ENCODE peak calls at places on chromosomes 2 and 18, in nine cellular contexts. S is A549, B is body of pancreas, A is thoracic aorta, T is right atrium auricular region, H is astrocyte, U is fibroblast of lung, G is psoas muscle, E is mammary epithelial cell. W is an unnamed sample.

GRCh38 chr2:223180463-223180862 is 128.5 kb downstream of the KCNE4 start:
- DNase-seq in G (no peak), T (no peak), U (no peak), A (no peak), B (no peak), E (no peak), S (no peak), H (no peak), W (no peak)

GRCh38 chr2:48398285-48399135 is 131.4 kb upstream of the STON1 start:
- DNase-seq in A (no peak), H (peak; percentile 57), S (peak; percentile 43), U (peak; percentile 66), G (no peak), T (no peak), B (no peak), E (no peak), W (no peak)

GRCh38 chr2:157784169-157784822 is 91.8 kb downstream of the ACVR1 start:
- DNase-seq in G (peak; percentile 26), A (peak; percentile 64), T (peak; percentile 63), B (peak; percentile 70), U (peak; percentile 84), H (peak; percentile 76), E (peak; percentile 89), S (peak; percentile 41), W (peak; percentile 9)

GRCh38 chr2:107607054-107607453 is 219.6 kb upstream of the RGPD4 start:
- DNase-seq in A (no peak), B (no peak), H (no peak), S (no peak), E (no peak), T (no peak), U (no peak), G (no peak), W (no peak)

GRCh38 chr2:39227628-39228412 is 15.9 kb downstream of the CDKL4 start:
- DNase-seq in A (no peak), H (peak; percentile 23), T (no peak), B (peak; percentile 83), E (peak; percentile 47), U (peak; percentile 58), S (peak; percentile 79), G (peak; percentile 75), W (peak; percentile 88)

GRCh38 chr2:217743980-217744761 is 258.6 kb downstream of the TNS1 start:
- DNase-seq in T (peak; percentile 49), E (no peak), G (no peak), H (no peak), S (no peak), U (no peak), B (no peak), A (no peak), W (no peak)

GRCh38 chr2:11398710-11399109 is 54.3 kb upstream of the ROCK2 start:
- DNase-seq in U (no peak), A (no peak), T (no peak), S (no peak), E (no peak), B (no peak), H (no peak), G (no peak), W (no peak)

GRCh38 chr18:8264861-8265411 is 344.3 kb upstream of the RAB12 start:
- DNase-seq in B (no peak), G (no peak), A (no peak), E (peak; percentile 42), U (peak; percentile 33), H (no peak), T (no peak), S (no peak), W (no peak)

GRCh38 chr2:238952261-238952924 is 104.5 kb downstream of the TWIST2 start:
- DNase-seq in G (no peak), B (no peak), U (no peak), S (no peak), A (no peak), H (peak; percentile 37), T (no peak), E (no peak), W (no peak)

GRCh38 chr2:49807689-49808088 is 653.4 kb upstream of the FSHR start:
- DNase-seq in E (no peak), T (no peak), A (no peak), B (no peak), U (no peak), S (no peak), H (no peak), G (no peak), W (no peak)

GRCh38 chr2:118893100-118893499 is 45.7 kb upstream of the EN1 start:
- DNase-seq in E (no peak), H (no peak), T (no peak), B (no peak), A (no peak), U (no peak), S (no peak), G (no peak), W (no peak)

GRCh38 chr2:199775297-199775696 is 75.7 kb downstream of the FTCDNL1 start:
- DNase-seq in S (no peak), H (no peak), E (no peak), B (no peak), A (no peak), T (no peak), U (no peak), G (no peak), W (no peak)

GRCh38 chr2:8059255-8059654 is 622.6 kb upstream of the ID2 start:
- DNase-seq in S (no peak), E (no peak), H (no peak), T (no peak), U (no peak), B (no peak), G (no peak), A (no peak), W (no peak)

GRCh38 chr2:191791953-191792560 is 54.8 kb downstream of the CAVIN2 start:
- DNase-seq in H (peak; percentile 65), S (no peak), T (no peak), B (no peak), E (no peak), G (no peak), A (no peak), U (peak; percentile 71), W (no peak)

GRCh38 chr18:28087173-28087563 is 89.8 kb downstream of the CDH2 start:
- DNase-seq in U (peak; percentile 57), B (peak; percentile 18), E (no peak), S (no peak), A (no peak), H (peak; percentile 45), T (no peak), G (no peak), W (no peak)

GRCh38 chr2:30230479-30230854 is 867 bp upstream of the LBH start:
- DNase-seq in G (no peak), H (no peak), T (no peak), U (peak; percentile 68), S (no peak), E (no peak), A (no peak), B (no peak), W (no peak)

GRCh38 chr2:90207454-90208058 is 1516.1 kb downstream of the RPIA start:
- DNase-seq in H (no peak), E (no peak), U (no peak), T (no peak), A (no peak), S (peak; percentile 31), B (no peak), G (no peak), W (no peak)

GRCh38 chr2:126902152-126902835 is 3.6 kb downstream of the TEX51 start:
- DNase-seq in U (no peak), T (peak; percentile 30), E (no peak), G (no peak), S (no peak), B (peak; percentile 6), A (no peak), H (no peak), W (no peak)

GRCh38 chr2:20191714-20192569 is 33.0 kb downstream of the SDC1 start:
- DNase-seq in S (no peak), B (no peak), U (no peak), G (no peak), H (no peak), E (no peak), A (no peak), T (no peak), W (no peak)

GRCh38 chr18:26405190-26405781 is 143.1 kb downstream of the KCTD1 start:
- DNase-seq in S (peak; percentile 68), B (peak; percentile 28), E (peak; percentile 51), H (peak; percentile 19), G (no peak), A (no peak), U (peak; percentile 50), T (no peak), W (no peak)

GRCh38 chr2:176159678-176160250 is 2.7 kb downstream of the HOXD3 start:
- DNase-seq in H (no peak), B (no peak), E (no peak), A (no peak), T (no peak), U (peak; percentile 62), S (no peak), G (no peak), W (no peak)
- H3K4me3 ChIP-seq in H (peak overlapping the region; percentile 34), B (no peak overlapping the region), E (no peak overlapping the region), A (peak overlapping the region; percentile 44), T (peak overlapping the region; percentile 28), U (no peak overlapping the region), S (no peak overlapping the region), G (peak overlapping the region; percentile 48), W (no peak overlapping the region)

DNA sequence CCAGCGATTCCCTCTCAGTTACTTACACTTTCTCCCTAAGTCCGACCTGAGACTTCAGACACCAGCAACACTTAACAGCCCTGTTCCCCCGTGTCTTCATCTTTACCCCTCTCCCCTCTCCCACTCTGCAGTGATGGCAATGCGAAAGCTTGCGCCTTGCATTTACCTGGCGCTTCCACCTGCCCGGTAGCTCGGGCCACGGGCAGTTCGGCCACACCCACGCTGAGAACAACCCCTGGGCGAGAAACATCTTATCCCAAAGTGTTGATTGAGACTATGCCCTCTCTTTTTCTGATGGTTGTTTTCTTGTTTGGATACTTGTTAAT is 571 bp downstream of the DNAJC10 start:
- DNase-seq in U (no peak), H (no peak), S (no peak), T (no peak), E (peak; percentile 49), B (peak; percentile 38), G (peak; percentile 7), A (no peak), W (peak; percentile 34)
- H3K27ac ChIP-seq in U (peak overlapping the region; percentile 87), H (peak overlapping the region; percentile 82), S (peak overlapping the region; percentile 92), T (peak overlapping the region; percentile 83), E (peak overlapping the region; percentile 83), B (peak overlapping the region; percentile 93), G (peak overlapping the region; percentile 68), A (peak overlapping the region; percentile 84), W (peak overlapping the region; percentile 85)

DNA sequence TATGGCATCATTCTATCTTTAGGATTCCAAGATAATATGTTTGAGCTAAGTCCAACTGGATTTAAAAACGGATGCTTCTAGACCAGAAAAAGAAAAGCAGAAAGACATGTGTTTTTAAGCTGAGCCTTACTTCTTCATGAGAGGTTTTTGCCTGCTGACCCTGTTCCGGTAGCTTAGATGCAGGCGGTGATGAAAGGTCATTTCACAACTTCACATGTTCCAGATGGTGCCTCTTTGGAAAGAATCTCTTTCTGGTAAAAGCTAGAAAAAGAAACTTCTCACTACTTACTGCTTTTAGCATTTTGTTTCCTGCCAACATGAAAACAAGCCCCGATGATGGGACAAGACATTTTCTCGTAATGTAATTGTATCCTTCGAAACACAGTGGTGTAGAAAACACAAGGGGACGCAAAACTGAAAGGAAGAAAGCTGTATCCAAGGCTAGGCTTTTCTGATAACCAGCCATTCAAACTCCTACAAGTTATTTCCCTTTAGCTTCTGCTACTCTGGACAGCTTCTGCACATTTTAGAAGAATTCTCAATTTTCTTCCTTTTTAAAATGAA is 407.3 kb upstream of the LYPD1 start:
- DNase-seq in H (no peak), G (no peak), U (no peak), S (no peak), T (no peak), B (no peak), E (no peak), A (no peak), W (no peak)
- TF ChIP-seq CTCF in H (no peak), G (no peak), U (no peak), S (no peak), T (no peak), B (no peak), E (no peak), A (no peak), W (no peak)

GRCh38 chr2:210195066-210195852 is 24.1 kb upstream of the KANSL1L start:
- DNase-seq in A (no peak), G (no peak), S (peak; percentile 57), H (peak; percentile 22), T (no peak), B (no peak), E (no peak), U (peak; percentile 40), W (no peak)
- H3K4me3 ChIP-seq in A (no peak overlapping the region), G (peak overlapping the region; percentile 51), S (peak overlapping the region; percentile 10), H (peak overlapping the region; percentile 19), T (peak overlapping the region; percentile 35), B (no peak overlapping the region), E (no peak overlapping the region), U (peak overlapping the region; percentile 25), W (peak overlapping the region; percentile 30)

W was measured in upper lobe of left lung.